ENCODE peak calls at places on chromosomes 2 and 18, in ten cellular contexts. S, V, Z, O, T, U, H, W, E and J are unnamed samples.
A peak's percentile ranks its signal among the peaks of the same experiment; 100 is the strongest.

GRCh38 chr2:134385195-134385594 is 131.3 kb downstream of the MGAT5 start:
- DNase-seq in S (no peak), V (no peak), Z (no peak), O (no peak), T (no peak), U (no peak), H (no peak), W (no peak), E (no peak), J (no peak)

GRCh38 chr2:15747698-15748471 is 156.2 kb downstream of the DDX1 start:
- DNase-seq in S (peak; percentile 50), V (no peak), Z (no peak), O (no peak), T (no peak), U (no peak), H (no peak), W (no peak), E (no peak), J (no peak)

GRCh38 chr18:70288171-70288850 is 534 bp upstream of the SOCS6 start:
- DNase-seq in S (no peak), V (peak; percentile 55), Z (peak; percentile 71), O (peak; percentile 53), T (peak; percentile 36), U (peak; percentile 56), H (no peak), W (peak; percentile 55), E (no peak), J (no peak)

GRCh38 chr2:234951386-234952269 is at the start of gene SH3BP4:
- DNase-seq in S (peak; percentile 78), V (peak; percentile 89), Z (peak; percentile 52), O (peak; percentile 88), T (peak; percentile 81), U (peak; percentile 84), H (peak; percentile 51), W (peak; percentile 90), E (peak; percentile 66), J (peak; percentile 72)

GRCh38 chr2:10390369-10390801 is 57.7 kb downstream of the ODC1 start:
- DNase-seq in S (no peak), V (no peak), Z (no peak), O (no peak), T (no peak), U (no peak), H (no peak), W (no peak), E (no peak), J (no peak)

GRCh38 chr18:12233378-12233777 is 20.8 kb upstream of the CIDEA start:
- DNase-seq in S (no peak), V (no peak), Z (no peak), O (no peak), T (peak; percentile 88), U (no peak), H (no peak), W (no peak), E (peak; percentile 37), J (no peak)

GRCh38 chr18:67517224-67517765 is 775 bp upstream of the DSEL start:
- DNase-seq in S (no peak), V (no peak), Z (no peak), O (no peak), T (no peak), U (peak; percentile 27), H (no peak), W (no peak), E (no peak), J (no peak)

GRCh38 chr2:62071126-62071598 is 124.8 kb upstream of the B3GNT2 start:
- DNase-seq in S (no peak), V (no peak), Z (no peak), O (no peak), T (peak; percentile 19), U (no peak), H (no peak), W (no peak), E (no peak), J (no peak)

GRCh38 chr2:65320042-65320711 is 92.5 kb downstream of the ACTR2 start:
- DNase-seq in S (no peak), V (peak; percentile 85), Z (peak; percentile 69), O (no peak), T (peak; percentile 94), U (peak; percentile 63), H (peak; percentile 46), W (no peak), E (peak; percentile 94), J (no peak)

GRCh38 chr18:51070545-51070944 is 40.5 kb downstream of the SMAD4 start:
- DNase-seq in S (no peak), V (peak; percentile 42), Z (no peak), O (no peak), T (peak; percentile 93), U (no peak), H (peak; percentile 27), W (no peak), E (peak; percentile 66), J (no peak)

GRCh38 chr2:171279983-171280790 is 119.5 kb upstream of the TLK1 start:
- DNase-seq in S (no peak), V (no peak), Z (no peak), O (no peak), T (no peak), U (no peak), H (no peak), W (no peak), E (no peak), J (no peak)

GRCh38 chr2:171271380-171271779 is 110.7 kb upstream of the TLK1 start:
- DNase-seq in S (no peak), V (peak; percentile 14), Z (no peak), O (no peak), T (no peak), U (no peak), H (no peak), W (no peak), E (no peak), J (no peak)

GRCh38 chr2:171272039-171272438 is 111.3 kb upstream of the TLK1 start:
- DNase-seq in S (no peak), V (peak; percentile 90), Z (no peak), O (peak; percentile 43), T (peak; percentile 86), U (no peak), H (peak; percentile 63), W (no peak), E (peak; percentile 98), J (no peak)

DNA sequence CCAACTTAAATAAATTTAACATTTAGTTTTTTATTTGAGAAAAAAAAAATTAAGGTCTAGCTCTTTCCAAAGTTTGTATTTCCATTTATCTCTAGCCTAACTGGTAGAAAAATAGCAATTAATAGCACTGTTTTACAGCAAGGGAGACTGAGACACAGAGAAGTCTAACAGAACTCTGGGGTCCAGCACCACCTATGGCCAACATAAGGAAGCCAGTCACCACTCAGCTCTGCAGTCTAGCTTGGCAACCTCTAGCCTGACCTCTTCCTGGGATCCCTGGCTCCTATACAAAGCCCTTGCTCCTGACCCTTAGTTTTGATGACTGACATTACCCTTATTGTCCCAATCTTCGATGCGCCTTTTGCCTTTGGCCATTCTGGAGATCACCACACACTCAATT is 114.1 kb upstream of the TLK1 start:
- DNase-seq in S (no peak), V (no peak), Z (no peak), O (no peak), T (no peak), U (no peak), H (no peak), W (no peak), E (no peak), J (no peak)
- TF ChIP-seq CTCF in S (no peak), V (no peak), Z (no peak), O (no peak), T (no peak), U (no peak), H (no peak), W (no peak), E (no peak), J (no peak)

GRCh38 chr2:202035089-202035940 is 1.7 kb downstream of the FZD7 start:
- DNase-seq in S (peak; percentile 28), V (no peak), Z (no peak), O (peak; percentile 43), T (peak; percentile 76), U (peak; percentile 68), H (peak; percentile 77), W (peak; percentile 70), E (peak; percentile 58), J (peak; percentile 46)
- TF ChIP-seq CTCF in S (peak; percentile 25), V (peak; percentile 12), Z (no peak), O (peak; percentile 8), T (peak; percentile 65), U (peak; percentile 54), H (peak; percentile 75), W (peak; percentile 45), E (peak; percentile 60), J (peak; percentile 65)

GRCh38 chr2:160365691-160366367 is 127.8 kb downstream of the RBMS1 start:
- DNase-seq in S (no peak), V (no peak), Z (no peak), O (peak; percentile 37), T (peak; percentile 47), U (peak; percentile 64), H (no peak), W (no peak), E (no peak), J (no peak)

GRCh38 chr2:160367887-160368286 is 125.7 kb downstream of the RBMS1 start:
- DNase-seq in S (no peak), V (no peak), Z (no peak), O (no peak), T (peak; percentile 99), U (no peak), H (peak; percentile 96), W (no peak), E (peak; percentile 77), J (no peak)

GRCh38 chr2:160362018-160362417 is 131.6 kb downstream of the RBMS1 start:
- DNase-seq in S (no peak), V (no peak), Z (no peak), O (no peak), T (no peak), U (no peak), H (no peak), W (no peak), E (no peak), J (no peak)

GRCh38 chr2:160362521-160362920 is 131.1 kb downstream of the RBMS1 start:
- DNase-seq in S (no peak), V (no peak), Z (no peak), O (no peak), T (no peak), U (no peak), H (no peak), W (no peak), E (no peak), J (no peak)

GRCh38 chr2:160363961-160364733 is 129.5 kb downstream of the RBMS1 start:
- DNase-seq in S (no peak), V (no peak), Z (no peak), O (no peak), T (no peak), U (no peak), H (no peak), W (no peak), E (no peak), J (no peak)
- TF ChIP-seq CTCF in S (no peak), V (no peak), Z (no peak), O (no peak), T (no peak), U (no peak), H (no peak), W (no peak), E (no peak), J (no peak)

DNA sequence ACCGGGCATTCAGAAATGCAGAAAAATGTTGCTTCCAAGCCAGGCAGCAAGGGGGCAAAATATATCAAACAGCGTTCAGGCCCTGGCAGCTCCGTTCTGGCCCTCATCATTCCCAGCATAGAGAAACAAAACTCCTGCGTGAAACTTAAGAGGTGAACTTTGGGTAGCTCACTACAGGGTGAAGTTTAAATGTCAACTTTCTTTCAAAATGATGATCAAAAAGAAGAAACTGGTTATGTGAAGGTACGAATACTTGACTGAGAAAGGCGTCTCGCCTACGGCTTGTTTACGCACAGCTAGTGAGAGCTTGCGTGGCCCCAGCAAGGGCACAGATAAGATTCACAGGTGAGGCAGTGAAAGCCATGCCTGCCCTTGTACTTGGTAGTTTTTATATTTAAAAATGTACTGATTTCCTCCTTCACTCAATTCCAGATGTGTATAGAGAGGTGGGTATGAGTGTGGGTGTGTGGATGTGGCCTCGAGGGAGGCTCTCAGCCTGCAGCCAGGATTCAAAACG is 127.5 kb downstream of the NFATC1 start:
- DNase-seq in S (no peak), V (no peak), Z (no peak), O (no peak), T (no peak), U (no peak), H (no peak), W (no peak), E (no peak), J (no peak)
- TF ChIP-seq CTCF in S (no peak), V (no peak), Z (no peak), O (no peak), T (peak; percentile 16), U (no peak), H (no peak), W (no peak), E (no peak), J (no peak)